ENCODE peak calls at places on chromosomes 7 and 10, in eight cellular contexts. One of them, this sample, is unnamed.

GRCh38 chr10:86308056-86308455 is 58.5 kb downstream of the GRID1 start:
- DNase-seq in nephron progenitor cell: no peak
- DNase-seq in activated naive CD8-positive, alpha-beta T cell treated with anti-CD3 and anti-CD28 coated beads for 36 hours: no peak
- DNase-seq in NCI-H1694 treated with DMSO at 0.1 percent for 48 hours: no peak
- DNase-seq in globus pallidus: no peak
- DNase-seq in GM19239: no peak
- DNase-seq in DMS153: no peak
- DNase-seq in naive thymus-derived CD8-positive, alpha-beta T cell: no peak
- DNase-seq in this sample: no peak

GRCh38 chr7:269721-270120 is 20.2 kb upstream of the FOXL3 start:
- DNase-seq in globus pallidus: no peak
- DNase-seq in naive thymus-derived CD8-positive, alpha-beta T cell: no peak
- DNase-seq in nephron progenitor cell: no peak
- DNase-seq in NCI-H1694 treated with DMSO at 0.1 percent for 48 hours: no peak
- DNase-seq in GM19239: no peak
- DNase-seq in DMS153: no peak
- DNase-seq in activated naive CD8-positive, alpha-beta T cell treated with anti-CD3 and anti-CD28 coated beads for 36 hours: no peak
- DNase-seq in this sample: no peak

GRCh38 chr10:1434912-1435692 is 302.2 kb downstream of the ADARB2 start:
- DNase-seq in NCI-H1694 treated with DMSO at 0.1 percent for 48 hours: no peak
- DNase-seq in activated naive CD8-positive, alpha-beta T cell treated with anti-CD3 and anti-CD28 coated beads for 36 hours: no peak
- DNase-seq in naive thymus-derived CD8-positive, alpha-beta T cell: no peak
- DNase-seq in nephron progenitor cell: peak; percentile 21
- DNase-seq in DMS153: peak; percentile 61
- DNase-seq in globus pallidus: no peak
- DNase-seq in GM19239: no peak
- DNase-seq in this sample: no peak

GRCh38 chr7:23026164-23026563 is 12.2 kb upstream of the HYCC1 start:
- DNase-seq in nephron progenitor cell: no peak
- DNase-seq in activated naive CD8-positive, alpha-beta T cell treated with anti-CD3 and anti-CD28 coated beads for 36 hours: no peak
- DNase-seq in NCI-H1694 treated with DMSO at 0.1 percent for 48 hours: no peak
- DNase-seq in globus pallidus: no peak
- DNase-seq in GM19239: no peak
- DNase-seq in DMS153: no peak
- DNase-seq in naive thymus-derived CD8-positive, alpha-beta T cell: no peak
- DNase-seq in this sample: no peak

GRCh38 chr10:78211476-78212110 is 177.9 kb downstream of the RPS24 start:
- DNase-seq in activated naive CD8-positive, alpha-beta T cell treated with anti-CD3 and anti-CD28 coated beads for 36 hours: no peak
- DNase-seq in NCI-H1694 treated with DMSO at 0.1 percent for 48 hours: peak; percentile 51
- DNase-seq in globus pallidus: peak; percentile 60
- DNase-seq in DMS153: peak; percentile 35
- DNase-seq in GM19239: no peak
- DNase-seq in nephron progenitor cell: peak; percentile 34
- DNase-seq in naive thymus-derived CD8-positive, alpha-beta T cell: no peak
- DNase-seq in this sample: no peak

GRCh38 chr7:100678291-100678984 is 4.9 kb downstream of the GNB2 start:
- DNase-seq in globus pallidus: no peak
- DNase-seq in NCI-H1694 treated with DMSO at 0.1 percent for 48 hours: no peak
- DNase-seq in activated naive CD8-positive, alpha-beta T cell treated with anti-CD3 and anti-CD28 coated beads for 36 hours: no peak
- DNase-seq in GM19239: peak; percentile 1
- DNase-seq in naive thymus-derived CD8-positive, alpha-beta T cell: no peak
- DNase-seq in DMS153: no peak
- DNase-seq in nephron progenitor cell: no peak
- DNase-seq in this sample: no peak

GRCh38 chr7:108528183-108528712 is 2.3 kb upstream of the PNPLA8 start:
- DNase-seq in DMS153: no peak
- DNase-seq in naive thymus-derived CD8-positive, alpha-beta T cell: no peak
- DNase-seq in NCI-H1694 treated with DMSO at 0.1 percent for 48 hours: no peak
- DNase-seq in nephron progenitor cell: no peak
- DNase-seq in activated naive CD8-positive, alpha-beta T cell treated with anti-CD3 and anti-CD28 coated beads for 36 hours: no peak
- DNase-seq in GM19239: no peak
- DNase-seq in globus pallidus: no peak
- DNase-seq in this sample: no peak

GRCh38 chr7:87370660-87371180 is 25.3 kb downstream of the CROT start:
- DNase-seq in nephron progenitor cell: no peak
- DNase-seq in GM19239: no peak
- DNase-seq in NCI-H1694 treated with DMSO at 0.1 percent for 48 hours: no peak
- DNase-seq in DMS153: no peak
- DNase-seq in globus pallidus: no peak
- DNase-seq in naive thymus-derived CD8-positive, alpha-beta T cell: no peak
- DNase-seq in activated naive CD8-positive, alpha-beta T cell treated with anti-CD3 and anti-CD28 coated beads for 36 hours: no peak
- DNase-seq in this sample: no peak

GRCh38 chr7:102064361-102065025 is 222.2 kb upstream of the SH2B2 start:
- DNase-seq in GM19239: no peak
- DNase-seq in activated naive CD8-positive, alpha-beta T cell treated with anti-CD3 and anti-CD28 coated beads for 36 hours: no peak
- DNase-seq in nephron progenitor cell: no peak
- DNase-seq in NCI-H1694 treated with DMSO at 0.1 percent for 48 hours: no peak
- DNase-seq in globus pallidus: peak; percentile 31
- DNase-seq in naive thymus-derived CD8-positive, alpha-beta T cell: no peak
- DNase-seq in DMS153: no peak
- DNase-seq in this sample: no peak

GRCh38 chr7:140211698-140212097 is 34.9 kb upstream of the KDM7A start:
- DNase-seq in NCI-H1694 treated with DMSO at 0.1 percent for 48 hours: no peak
- DNase-seq in globus pallidus: no peak
- DNase-seq in GM19239: no peak
- DNase-seq in activated naive CD8-positive, alpha-beta T cell treated with anti-CD3 and anti-CD28 coated beads for 36 hours: no peak
- DNase-seq in naive thymus-derived CD8-positive, alpha-beta T cell: no peak
- DNase-seq in nephron progenitor cell: no peak
- DNase-seq in DMS153: no peak
- DNase-seq in this sample: no peak

GRCh38 chr7:106012935-106013439 is 49.9 kb downstream of the CDHR3 start:
- DNase-seq in activated naive CD8-positive, alpha-beta T cell treated with anti-CD3 and anti-CD28 coated beads for 36 hours: no peak
- DNase-seq in DMS153: no peak
- DNase-seq in GM19239: no peak
- DNase-seq in nephron progenitor cell: no peak
- DNase-seq in NCI-H1694 treated with DMSO at 0.1 percent for 48 hours: no peak
- DNase-seq in naive thymus-derived CD8-positive, alpha-beta T cell: no peak
- DNase-seq in globus pallidus: no peak
- DNase-seq in this sample: no peak

GRCh38 chr10:112775892-112776679 is 174.0 kb upstream of the TCF7L2 start:
- DNase-seq in nephron progenitor cell: no peak
- DNase-seq in globus pallidus: no peak
- DNase-seq in naive thymus-derived CD8-positive, alpha-beta T cell: no peak
- DNase-seq in activated naive CD8-positive, alpha-beta T cell treated with anti-CD3 and anti-CD28 coated beads for 36 hours: no peak
- DNase-seq in GM19239: no peak
- DNase-seq in NCI-H1694 treated with DMSO at 0.1 percent for 48 hours: no peak
- DNase-seq in DMS153: peak; percentile 69
- DNase-seq in this sample: no peak

GRCh38 chr7:34838329-34838728 is 180.3 kb downstream of the NPSR1 start:
- DNase-seq in NCI-H1694 treated with DMSO at 0.1 percent for 48 hours: peak; percentile 72
- DNase-seq in globus pallidus: no peak
- DNase-seq in naive thymus-derived CD8-positive, alpha-beta T cell: no peak
- DNase-seq in GM19239: no peak
- DNase-seq in activated naive CD8-positive, alpha-beta T cell treated with anti-CD3 and anti-CD28 coated beads for 36 hours: no peak
- DNase-seq in DMS153: peak; percentile 17
- DNase-seq in nephron progenitor cell: no peak
- DNase-seq in this sample: no peak

GRCh38 chr10:104257235-104257634 is 2.5 kb downstream of the GSTO1 start:
- DNase-seq in NCI-H1694 treated with DMSO at 0.1 percent for 48 hours: no peak
- DNase-seq in naive thymus-derived CD8-positive, alpha-beta T cell: no peak
- DNase-seq in activated naive CD8-positive, alpha-beta T cell treated with anti-CD3 and anti-CD28 coated beads for 36 hours: no peak
- DNase-seq in GM19239: no peak
- DNase-seq in DMS153: no peak
- DNase-seq in nephron progenitor cell: no peak
- DNase-seq in globus pallidus: no peak
- DNase-seq in this sample: no peak

GRCh38 chr7:77887567-77887966 is 89.0 kb downstream of the PHTF2 start:
- DNase-seq in DMS153: no peak
- DNase-seq in globus pallidus: no peak
- DNase-seq in GM19239: no peak
- DNase-seq in naive thymus-derived CD8-positive, alpha-beta T cell: no peak
- DNase-seq in NCI-H1694 treated with DMSO at 0.1 percent for 48 hours: no peak
- DNase-seq in activated naive CD8-positive, alpha-beta T cell treated with anti-CD3 and anti-CD28 coated beads for 36 hours: no peak
- DNase-seq in nephron progenitor cell: no peak
- DNase-seq in this sample: no peak

GRCh38 chr7:157813053-157813452 is 476.2 kb downstream of the DNAJB6 start:
- DNase-seq in NCI-H1694 treated with DMSO at 0.1 percent for 48 hours: no peak
- DNase-seq in naive thymus-derived CD8-positive, alpha-beta T cell: no peak
- DNase-seq in DMS153: no peak
- DNase-seq in nephron progenitor cell: no peak
- DNase-seq in globus pallidus: no peak
- DNase-seq in activated naive CD8-positive, alpha-beta T cell treated with anti-CD3 and anti-CD28 coated beads for 36 hours: no peak
- DNase-seq in GM19239: no peak
- DNase-seq in this sample: no peak

GRCh38 chr7:98178321-98178720 is 32.9 kb upstream of the BHLHA15 start:
- DNase-seq in activated naive CD8-positive, alpha-beta T cell treated with anti-CD3 and anti-CD28 coated beads for 36 hours: no peak
- DNase-seq in GM19239: no peak
- DNase-seq in nephron progenitor cell: no peak
- DNase-seq in globus pallidus: peak; percentile 76
- DNase-seq in NCI-H1694 treated with DMSO at 0.1 percent for 48 hours: no peak
- DNase-seq in naive thymus-derived CD8-positive, alpha-beta T cell: no peak
- DNase-seq in DMS153: peak; percentile 82
- DNase-seq in this sample: no peak

GRCh38 chr10:96478317-96478716 is 35.4 kb downstream of the TLL2 start:
- DNase-seq in GM19239: no peak
- DNase-seq in nephron progenitor cell: no peak
- DNase-seq in NCI-H1694 treated with DMSO at 0.1 percent for 48 hours: no peak
- DNase-seq in naive thymus-derived CD8-positive, alpha-beta T cell: no peak
- DNase-seq in DMS153: no peak
- DNase-seq in activated naive CD8-positive, alpha-beta T cell treated with anti-CD3 and anti-CD28 coated beads for 36 hours: no peak
- DNase-seq in globus pallidus: no peak
- DNase-seq in this sample: no peak

GRCh38 chr7:38873433-38873832 is 35.6 kb downstream of the VPS41 start:
- DNase-seq in naive thymus-derived CD8-positive, alpha-beta T cell: no peak
- DNase-seq in DMS153: no peak
- DNase-seq in nephron progenitor cell: no peak
- DNase-seq in NCI-H1694 treated with DMSO at 0.1 percent for 48 hours: no peak
- DNase-seq in GM19239: no peak
- DNase-seq in activated naive CD8-positive, alpha-beta T cell treated with anti-CD3 and anti-CD28 coated beads for 36 hours: no peak
- DNase-seq in globus pallidus: no peak
- DNase-seq in this sample: no peak

GRCh38 chr7:12422449-12423320 is 19.0 kb upstream of the VWDE start:
- DNase-seq in globus pallidus: no peak
- DNase-seq in activated naive CD8-positive, alpha-beta T cell treated with anti-CD3 and anti-CD28 coated beads for 36 hours: no peak
- DNase-seq in GM19239: no peak
- DNase-seq in nephron progenitor cell: no peak
- DNase-seq in DMS153: no peak
- DNase-seq in naive thymus-derived CD8-positive, alpha-beta T cell: no peak
- DNase-seq in NCI-H1694 treated with DMSO at 0.1 percent for 48 hours: no peak
- DNase-seq in this sample: no peak

GRCh38 chr10:121054876-121055275 is 203.7 kb downstream of the WDR11 start:
- DNase-seq in GM19239: no peak
- DNase-seq in naive thymus-derived CD8-positive, alpha-beta T cell: no peak
- DNase-seq in NCI-H1694 treated with DMSO at 0.1 percent for 48 hours: no peak
- DNase-seq in activated naive CD8-positive, alpha-beta T cell treated with anti-CD3 and anti-CD28 coated beads for 36 hours: no peak
- DNase-seq in nephron progenitor cell: no peak
- DNase-seq in globus pallidus: no peak
- DNase-seq in DMS153: no peak
- DNase-seq in this sample: no peak